ENCODE peak calls at places on chromosomes 6 and 20, in eight cellular contexts. Q is K562, V is HepG2, A is A549, J is ovary, E is tibial nerve, I is GM12878, P is H1. W is an unnamed sample. For H3K4me1, the result is how much of the 10 kb centered on the place peaks cover.

GRCh38 chr6:115219645-115220044 is 841.0 kb downstream of the FRK start:
- DNase-seq in P (no peak), E (no peak), J (no peak), A (no peak), Q (no peak), I (no peak), V (no peak), W (no peak)

GRCh38 chr20:8255945-8256632 is 124.0 kb downstream of the PLCB1 start:
- DNase-seq in E (no peak), P (no peak), V (peak), A (no peak), I (no peak), J (no peak), Q (no peak), W (no peak)

GRCh38 chr6:137560184-137560563 is 66.0 kb upstream of the OLIG3 start:
- DNase-seq in P (no peak), V (no peak), Q (no peak), E (no peak), I (no peak), J (no peak), A (no peak), W (no peak)

GRCh38 chr20:43372051-43372450 is 85.6 kb upstream of the SRSF6 start:
- DNase-seq in J (no peak), V (no peak), Q (no peak), A (no peak), I (no peak), E (no peak), P (no peak), W (no peak)

GRCh38 chr20:25452333-25452732 is 44.9 kb downstream of the GINS1 start:
- DNase-seq in V (no peak), A (no peak), I (no peak), E (no peak), J (no peak), P (no peak), Q (no peak), W (no peak)

GRCh38 chr6:165617528-165617927 is 45.5 kb downstream of the PDE10A start:
- DNase-seq in A (no peak), E (no peak), J (no peak), Q (no peak), P (no peak), V (no peak), I (no peak), W (no peak)

GRCh38 chr20:44123251-44123650 is 63.7 kb downstream of the JPH2 start:
- DNase-seq in E (no peak), V (no peak), Q (no peak), P (no peak), J (no peak), A (no peak), I (no peak), W (no peak)

GRCh38 chr6:43491750-43492661 is 14.6 kb downstream of the TJAP1 start:
- DNase-seq in Q (no peak), A (no peak), J (peak), E (peak), V (no peak), I (no peak), P (no peak), W (no peak)

GRCh38 chr6:159974932-159975331 is 6.0 kb downstream of the IGF2R start:
- DNase-seq in J (no peak), P (no peak), I (no peak), Q (no peak), E (no peak), A (no peak), V (no peak), W (no peak)
- H3K4me1 ChIP-seq in J (under half), P (under half), I (under half), Q (half or more), E (under half), A (under half), V (half or more), W (half or more)

DNA sequence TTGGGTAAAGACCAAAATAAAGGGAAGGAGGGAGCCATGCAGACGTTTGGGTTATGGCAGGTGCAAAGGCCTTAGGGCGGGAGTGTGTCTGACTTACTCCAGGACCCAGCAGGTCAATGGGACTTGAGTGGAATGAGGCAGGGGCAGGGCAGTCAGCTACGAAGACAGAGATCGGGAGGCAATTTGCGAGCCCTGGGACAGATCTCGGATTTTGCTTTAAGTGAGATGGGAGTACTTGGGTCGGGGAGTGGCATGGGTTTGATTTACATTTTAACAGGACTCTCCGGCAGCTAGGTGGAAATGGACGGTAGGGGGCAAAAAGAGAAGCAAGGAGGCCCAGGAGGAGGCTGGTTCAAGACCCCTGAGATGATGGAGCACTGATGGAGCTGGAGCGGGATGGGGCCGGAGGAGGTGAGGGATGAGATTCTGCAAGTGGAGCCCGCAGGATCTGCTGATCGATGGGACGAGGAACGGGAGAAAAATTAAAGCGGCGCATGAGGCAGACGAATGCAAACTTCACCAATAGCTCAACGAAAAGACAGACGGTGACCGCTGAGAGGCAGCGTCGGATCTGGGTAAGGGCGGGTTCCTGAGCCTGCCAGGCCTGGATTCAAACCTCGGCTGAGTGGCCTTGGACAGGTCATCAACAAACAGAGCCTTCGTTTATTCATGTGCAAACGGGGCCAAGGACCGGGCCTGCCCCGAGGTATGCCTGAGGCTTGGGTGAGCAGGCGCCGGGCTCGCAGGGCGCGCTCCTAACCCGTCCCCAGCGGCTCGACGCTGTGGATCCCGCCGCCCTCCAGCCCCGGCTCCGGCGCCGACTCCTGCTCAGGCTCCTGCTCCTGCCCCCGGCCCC is 774 bp upstream of the RBCK1 start:
- DNase-seq in Q (peak), P (peak), J (peak), V (peak), I (no peak), E (peak), A (peak), W (peak)
- TF ChIP-seq POLR2A in Q (peak), P (peak), J (peak), V (peak), I (peak), E (no peak), A (peak), W (no peak)

GRCh38 chr6:74967821-74968220 is 238.0 kb downstream of the COL12A1 start:
- DNase-seq in J (no peak), E (no peak), A (no peak), Q (no peak), I (no peak), P (no peak), V (no peak), W (no peak)
- TF ChIP-seq EP300 in J (no peak), E (no peak), A (no peak), Q (no peak), I (no peak), P (no peak), V (no peak), W (no peak)

DNA sequence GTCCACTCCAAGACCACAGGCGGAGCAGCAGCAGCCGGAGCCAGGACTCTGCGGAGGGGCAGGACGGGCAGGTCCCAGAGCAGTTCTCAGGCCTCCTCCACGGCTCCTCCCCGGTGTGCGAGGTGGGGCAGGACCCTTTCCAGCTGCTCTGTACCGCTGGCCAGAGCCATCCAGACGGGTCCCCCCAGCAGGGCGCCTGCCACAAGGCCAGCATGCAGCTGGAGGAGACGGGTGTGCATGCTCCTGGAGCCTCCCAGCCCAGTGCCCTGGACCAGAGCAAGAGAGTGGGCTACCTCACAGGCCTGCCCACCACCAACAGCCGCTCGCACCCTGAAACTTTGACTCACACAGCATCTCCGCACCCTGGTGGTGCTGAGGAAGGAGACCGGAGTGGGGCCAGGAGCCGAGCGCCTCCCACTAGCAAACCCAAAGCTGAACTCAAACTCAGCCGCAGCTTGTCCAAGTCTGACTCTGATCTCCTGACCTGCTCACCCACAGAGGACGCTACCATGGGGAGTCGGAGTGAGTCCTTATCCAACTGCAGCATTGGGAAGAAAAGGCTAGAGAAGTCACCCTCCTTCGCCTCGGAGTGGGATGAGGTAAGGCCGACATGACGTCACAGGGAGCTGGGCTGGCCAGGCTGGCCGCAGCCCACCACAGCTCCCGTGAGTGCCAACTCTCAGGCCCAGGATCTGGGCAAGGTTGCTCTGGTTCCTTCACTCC is 123.5 kb downstream of the TCP11 start:
- DNase-seq in P (no peak), V (no peak), Q (no peak), I (no peak), E (peak), J (peak), A (no peak), W (peak)
- H3K4me1 ChIP-seq in P (under half), V (under half), Q (under half), I (under half), E (under half), J (under half), A (under half), W (half or more)

GRCh38 chr6:139173822-139174221 is 38.9 kb downstream of the HECA start:
- DNase-seq in V (no peak), J (no peak), Q (no peak), A (no peak), I (no peak), E (no peak), P (no peak), W (no peak)
- TF ChIP-seq POLR2A in V (no peak), J (no peak), Q (no peak), A (no peak), I (no peak), E (no peak), P (no peak), W (no peak)

GRCh38 chr20:38299963-38300362 is 4.0 kb upstream of the BPI start:
- DNase-seq in P (no peak), E (no peak), V (no peak), I (no peak), Q (no peak), A (no peak), J (no peak), W (no peak)

GRCh38 chr20:38302721-38303120 is 1.2 kb upstream of the BPI start:
- DNase-seq in P (no peak), Q (no peak), J (no peak), V (no peak), A (no peak), I (no peak), E (no peak), W (no peak)

GRCh38 chr20:38300433-38300832 is 3.5 kb upstream of the BPI start:
- DNase-seq in I (no peak), Q (no peak), J (no peak), V (no peak), A (no peak), E (no peak), P (no peak), W (no peak)

GRCh38 chr20:38298768-38299288 is 5.1 kb upstream of the BPI start:
- DNase-seq in Q (no peak), P (no peak), I (no peak), J (peak), A (no peak), V (no peak), E (peak), W (peak)

GRCh38 chr20:38301283-38301682 is 2.7 kb upstream of the BPI start:
- DNase-seq in E (no peak), A (no peak), Q (no peak), P (no peak), J (no peak), V (no peak), I (no peak), W (no peak)
- TF ChIP-seq EP300 in E (no peak), A (no peak), Q (no peak), P (no peak), J (no peak), V (no peak), I (no peak), W (no peak)

GRCh38 chr6:111667921-111668320 is 62.2 kb upstream of the TRAF3IP2 start:
- DNase-seq in A (no peak), V (no peak), I (no peak), E (no peak), P (no peak), J (no peak), Q (no peak), W (no peak)
- H3K4me1 ChIP-seq in A (under half), V (under half), I (under half), E (under half), P (under half), J (under half), Q (under half), W (under half)

DNA sequence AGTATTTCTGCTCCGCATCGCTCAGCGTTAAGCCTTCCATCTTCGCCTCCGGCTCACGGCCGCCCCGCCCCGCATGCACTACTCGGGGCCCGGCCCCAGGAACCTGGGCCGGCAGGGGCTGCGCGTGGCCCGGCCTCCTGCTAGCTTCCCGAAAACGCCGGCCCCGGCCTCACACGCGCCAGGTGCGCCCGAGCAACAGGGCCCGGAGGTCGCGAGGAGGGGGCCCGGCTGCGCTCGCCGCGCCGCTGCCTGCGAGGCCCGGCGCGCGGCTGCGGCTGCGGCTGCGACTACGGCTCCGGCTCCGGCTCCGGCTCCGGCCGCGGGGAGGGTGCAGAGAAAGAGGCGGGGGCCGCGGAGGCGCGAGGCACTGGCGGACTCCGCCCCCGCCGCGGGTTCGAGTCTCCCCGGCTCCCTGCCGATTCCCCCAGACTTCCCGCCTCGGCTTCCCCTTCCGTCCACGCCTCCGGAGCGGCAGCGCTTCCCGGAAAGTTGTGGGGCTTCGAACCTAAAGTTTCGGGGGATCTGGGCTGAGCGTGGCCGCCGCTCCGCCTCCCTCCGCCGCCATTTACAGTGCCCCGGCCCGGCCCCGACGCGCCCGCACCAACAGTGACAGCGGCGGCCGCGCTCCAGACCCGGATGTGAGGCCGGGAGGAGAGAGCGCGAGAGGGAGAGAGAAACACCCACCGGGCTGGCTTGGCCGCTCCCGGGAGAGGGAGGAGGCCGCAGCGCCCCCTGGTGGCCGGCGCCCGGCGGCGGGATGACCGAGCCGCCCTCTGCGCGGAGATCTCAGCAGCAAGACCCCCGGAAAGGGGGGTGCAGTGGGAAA is at the start of gene REPS1:
- DNase-seq in J (peak), Q (peak), A (peak), I (peak), V (peak), E (peak), P (peak), W (peak)
- TF ChIP-seq POLR2A in J (peak), Q (peak), A (peak), I (peak), V (peak), E (peak), P (peak), W (peak)

GRCh38 chr6:4135665-4136353 is 434 bp upstream of the ECI2 start:
- DNase-seq in V (peak), J (peak), A (peak), I (peak), E (peak), P (peak), Q (peak), W (peak)

GRCh38 chr6:4133941-4134838 is 1.2 kb downstream of the ECI2 start:
- DNase-seq in V (peak), P (no peak), A (peak), E (no peak), J (peak), Q (peak), I (no peak), W (no peak)

GRCh38 chr6:4139272-4139671 is 3.9 kb upstream of the ECI2 start:
- DNase-seq in V (no peak), E (no peak), A (no peak), Q (no peak), P (no peak), J (no peak), I (no peak), W (no peak)

GRCh38 chr6:4136354-4136831 is 1.0 kb upstream of the ECI2 start:
- DNase-seq in Q (no peak), I (no peak), P (no peak), A (no peak), J (no peak), V (no peak), E (no peak), W (no peak)

DNA sequence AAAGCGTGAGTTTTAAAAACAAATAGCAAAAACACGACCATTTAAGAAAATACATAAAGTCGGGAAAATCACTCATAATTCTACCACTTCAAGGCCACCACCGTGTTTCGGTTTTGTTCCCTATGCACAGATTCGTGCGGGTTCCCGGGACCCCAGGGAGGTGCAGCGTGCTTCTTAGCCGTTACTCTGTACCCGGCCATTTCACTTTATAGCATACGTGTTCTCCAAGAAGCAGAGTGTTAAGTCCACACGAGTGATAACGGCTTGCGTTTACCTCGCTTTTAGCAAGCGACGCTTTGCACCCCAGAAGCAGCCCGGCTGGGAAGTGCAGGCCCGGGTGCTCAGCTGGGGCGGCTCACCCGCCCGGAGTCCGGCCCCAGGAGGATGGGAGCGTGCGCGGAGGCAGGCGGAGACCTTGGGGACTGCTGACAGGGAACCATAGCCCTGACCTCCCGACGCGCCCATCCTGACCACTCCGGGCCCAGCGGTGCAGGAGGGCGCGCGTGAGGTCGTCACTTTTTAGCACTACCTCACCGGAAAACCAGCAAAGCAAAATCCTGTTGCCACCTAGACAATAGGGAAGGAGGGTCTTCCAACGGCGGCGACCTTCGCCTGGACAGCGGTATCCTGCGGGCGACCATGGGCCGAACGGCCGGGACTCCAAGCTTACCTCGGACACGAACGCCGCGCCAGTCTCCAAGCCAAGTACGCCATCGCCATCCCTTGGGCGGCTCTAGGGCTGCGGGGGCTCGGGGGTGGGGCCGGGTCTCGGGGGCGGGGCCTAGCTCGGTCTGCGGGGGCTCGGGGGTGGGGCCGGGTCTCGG is at the start of gene ECI2:
- DNase-seq in P (peak), A (peak), V (peak), J (no peak), I (no peak), Q (peak), E (peak), W (peak)
- TF ChIP-seq EP300 in P (peak), A (no peak), V (peak), J (no peak), I (no peak), Q (no peak), E (peak), W (no peak)